ENCODE peak calls at places on chromosomes 1 and 21, in six cellular contexts. O is adrenal gland, N is ovary, F is thyroid gland, V is prostate gland, B is HCT116. D is an unnamed sample. For H3K36me3, the result is how much of the 10 kb centered on the place peaks cover.

GRCh38 chr1:162765788-162766187 is 24.7 kb upstream of the HSD17B7 start:
- DNase-seq in O (no peak), N (no peak), B (no peak), F (no peak), V (no peak), D (no peak)

GRCh38 chr1:178418284-178418955 is 78.3 kb downstream of the CLEC20A start:
- DNase-seq in N (no peak), V (no peak), O (no peak), B (no peak), F (no peak), D (no peak)

GRCh38 chr1:196366817-196367495 is 241.3 kb downstream of the KCNT2 start:
- DNase-seq in V (no peak), N (no peak), B (no peak), F (no peak), O (no peak), D (no peak)

GRCh38 chr1:4153571-4153970 is 253.5 kb upstream of the C1orf174 start:
- DNase-seq in N (no peak), B (no peak), V (no peak), F (no peak), O (no peak), D (no peak)

GRCh38 chr1:154698320-154699096 is 90.5 kb upstream of the ADAR start:
- DNase-seq in O (peak), B (no peak), N (no peak), V (no peak), F (no peak), D (no peak)

GRCh38 chr1:51313268-51313852 is 17.0 kb downstream of the TTC39A start:
- DNase-seq in V (no peak), F (no peak), O (no peak), N (no peak), B (no peak), D (no peak)

GRCh38 chr1:2864203-2864905 is 62.9 kb upstream of the TTC34 start:
- DNase-seq in N (no peak), V (no peak), O (no peak), B (no peak), F (no peak), D (no peak)

GRCh38 chr1:30522031-30523004 is 201.1 kb downstream of the MATN1 start:
- DNase-seq in F (peak), B (no peak), V (no peak), N (no peak), O (peak), D (no peak)

GRCh38 chr1:45493116-45493697 is 2.2 kb upstream of the TESK2 start:
- DNase-seq in N (peak), O (peak), V (peak), B (peak), F (peak), D (no peak)

GRCh38 chr21:45767071-45768006 is 123.8 kb downstream of the PCBP3 start:
- DNase-seq in B (no peak), O (no peak), F (no peak), V (no peak), N (no peak), D (no peak)

GRCh38 chr1:56645663-56646330 is 683 bp downstream of the PRKAA2 start:
- DNase-seq in N (peak), F (peak), O (peak), B (no peak), V (peak), D (peak)

GRCh38 chr1:151739590-151740355 is 18.5 kb downstream of the RIIAD1 start:
- DNase-seq in B (no peak), F (peak), N (no peak), V (peak), O (no peak), D (no peak)

GRCh38 chr1:39955547-39956539 is 898 bp downstream of the MFSD2A start:
- DNase-seq in V (no peak), N (no peak), B (peak), O (peak), F (peak), D (peak)

GRCh38 chr1:67193700-67194099 is 27.4 kb downstream of the IL23R start:
- DNase-seq in N (no peak), B (no peak), O (no peak), V (no peak), F (no peak), D (no peak)

GRCh38 chr1:31633117-31633516 is 11.6 kb downstream of the PEF1 start:
- DNase-seq in B (no peak), N (no peak), F (no peak), V (no peak), O (peak), D (no peak)

GRCh38 chr1:156471496-156472490 is 28.8 kb downstream of the MEF2D start:
- DNase-seq in F (peak), B (no peak), V (peak), N (no peak), O (peak), D (peak)

GRCh38 chr1:48741380-48741779 is 35.3 kb downstream of the BEND5 start:
- DNase-seq in F (no peak), N (no peak), B (no peak), O (no peak), V (peak), D (no peak)

GRCh38 chr1:110477041-110477440 is 26.1 kb downstream of the PROK1 start:
- DNase-seq in B (peak), F (no peak), N (no peak), O (peak), V (no peak), D (no peak)

GRCh38 chr21:42313501-42313969 is 1.7 kb downstream of the TFF3 start:
- DNase-seq in O (peak), F (peak), N (no peak), V (no peak), B (no peak), D (peak)

GRCh38 chr1:39927538-39927937 is 25.8 kb upstream of the MYCL start:
- DNase-seq in B (no peak), O (no peak), F (peak), N (no peak), V (no peak), D (no peak)

GRCh38 chr1:97245682-97246081 is 524.1 kb downstream of the PTBP2 start:
- DNase-seq in N (no peak), O (no peak), V (no peak), B (no peak), F (no peak), D (no peak)

GRCh38 chr1:2067393-2067792 is 17.2 kb downstream of the PRKCZ start:
- DNase-seq in O (no peak), F (no peak), N (no peak), B (no peak), V (no peak), D (no peak)

GRCh38 chr1:47875831-47876586 is 121.2 kb downstream of the TRABD2B start:
- DNase-seq in O (no peak), B (no peak), N (no peak), V (no peak), F (peak), D (no peak)

GRCh38 chr1:220691039-220691684 is 999 bp downstream of the C1orf115 start:
- DNase-seq in N (no peak), O (peak), B (no peak), V (peak), F (no peak), D (no peak)

GRCh38 chr1:223531742-223532341 is 133.7 kb downstream of the CAPN8 start:
- DNase-seq in N (no peak), V (peak), O (peak), F (peak), B (peak), D (peak)

GRCh38 chr21:43921979-43922945 is 57.2 kb downstream of the AGPAT3 start:
- DNase-seq in N (no peak), V (no peak), B (no peak), O (no peak), F (no peak), D (no peak)

GRCh38 chr1:9482816-9483572 is 56.3 kb upstream of the SLC25A33 start:
- DNase-seq in V (no peak), O (no peak), N (peak), F (peak), B (no peak), D (no peak)

GRCh38 chr21:41207401-41208388 is 39.7 kb downstream of the BACE2 start:
- DNase-seq in B (no peak), O (peak), V (peak), F (peak), N (no peak), D (no peak)

GRCh38 chr1:59384443-59384842 is 87.5 kb downstream of the FGGY start:
- DNase-seq in V (no peak), N (no peak), F (no peak), B (no peak), O (no peak), D (no peak)

GRCh38 chr1:209697082-209697481 is 7.6 kb upstream of the HSD11B1 start:
- DNase-seq in F (no peak), N (no peak), V (no peak), B (no peak), O (no peak), D (no peak)

GRCh38 chr1:232508161-232508661 is 121.7 kb downstream of the SIPA1L2 start:
- DNase-seq in F (no peak), B (no peak), O (no peak), N (no peak), V (no peak), D (no peak)

GRCh38 chr1:206736878-206737728 is 33.5 kb upstream of the IL19 start:
- DNase-seq in N (no peak), F (no peak), O (no peak), B (no peak), V (no peak), D (no peak)

DNA sequence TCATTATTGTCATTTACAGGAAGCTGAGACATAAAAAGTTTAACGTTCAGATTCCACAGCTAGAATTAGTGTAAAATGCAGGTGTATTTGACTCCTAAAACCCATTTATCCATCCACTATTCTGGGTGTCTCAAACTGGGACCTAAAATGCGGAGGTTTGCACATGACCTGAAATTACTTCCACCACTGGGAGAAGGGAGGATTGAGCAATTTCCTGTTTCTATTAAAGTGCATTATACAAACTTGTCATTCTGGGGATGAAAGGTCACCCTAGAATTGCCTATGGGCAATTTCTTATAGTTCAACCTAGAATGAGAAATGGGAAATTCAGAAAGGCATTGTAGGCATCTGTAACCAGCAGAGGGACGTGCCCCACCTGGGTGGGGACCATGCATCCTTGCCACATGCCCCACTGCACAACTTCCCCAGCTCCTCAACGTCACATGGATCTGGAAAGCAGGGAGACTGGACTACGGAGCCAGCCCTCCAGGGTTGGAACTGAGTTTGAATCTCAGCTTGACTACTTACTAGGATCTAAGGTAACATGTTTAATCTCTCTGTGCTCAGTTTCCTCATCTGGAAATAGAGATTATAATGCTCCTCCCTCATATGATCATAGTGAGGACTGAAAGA is 47.0 kb downstream of the MRPL39 start:
- DNase-seq in V (no peak), F (no peak), O (peak), B (no peak), N (no peak), D (no peak)
- TF ChIP-seq POLR2A in V (no peak), F (no peak), O (no peak), B (no peak), N (no peak), D (no peak)

DNA sequence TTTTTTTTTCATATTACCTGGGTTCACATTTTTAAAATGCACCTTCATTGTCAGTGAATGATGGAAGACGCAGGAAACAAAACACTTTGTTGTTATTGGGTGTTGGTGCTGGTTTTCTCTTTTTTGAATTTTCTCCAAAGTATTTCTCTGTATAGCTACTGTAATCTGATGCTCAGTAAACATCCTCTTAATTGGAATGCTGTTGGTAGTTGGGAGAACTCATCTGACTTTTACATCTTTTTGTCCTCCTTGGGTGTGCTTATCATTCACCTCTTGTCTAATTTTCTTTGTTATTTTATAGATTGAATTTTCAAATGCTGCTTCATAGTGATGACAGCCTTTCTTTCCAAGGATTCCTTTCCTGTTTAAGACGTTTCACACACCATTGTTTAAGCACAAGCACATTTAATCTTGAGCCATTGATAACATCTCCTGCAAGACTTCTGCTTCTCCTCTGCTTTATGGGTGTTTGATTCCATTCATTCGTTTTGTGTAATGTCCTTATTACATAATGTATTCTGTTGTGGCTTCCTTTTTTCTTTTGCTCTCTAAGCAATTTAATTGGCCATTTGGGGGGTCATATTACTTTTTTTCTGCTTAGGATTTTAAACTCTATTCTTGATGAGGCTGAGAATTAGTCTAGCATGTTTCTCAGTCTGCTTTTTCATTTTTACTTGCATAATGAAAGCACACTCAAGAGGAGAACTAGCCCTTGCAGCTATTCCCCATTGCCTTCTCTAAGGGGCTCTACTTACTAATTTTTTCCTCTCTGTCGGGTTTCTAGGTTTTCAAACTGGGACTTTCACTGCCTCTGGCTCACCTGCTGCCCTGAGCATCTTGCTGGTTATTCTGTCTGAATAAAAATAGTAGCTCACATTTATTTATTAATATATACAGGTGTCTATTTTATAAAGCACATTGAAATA is 42.0 kb upstream of the CD34 start:
- DNase-seq in V (no peak), N (no peak), F (no peak), O (no peak), B (no peak), D (no peak)
- H3K36me3 ChIP-seq in V (under half), N (under half), F (under half), O (under half), B (under half), D (under half)

GRCh38 chr21:33763573-33763881 is 121.2 kb downstream of the ITSN1 start:
- DNase-seq in O (no peak), V (no peak), N (no peak), B (no peak), F (no peak), D (no peak)
- H3K27ac ChIP-seq in O (no peak), V (no peak), N (no peak), B (no peak), F (no peak), D (no peak)

GRCh38 chr1:92961131-92961895 is at the start of gene DIPK1A:
- DNase-seq in O (peak), F (peak), V (peak), N (peak), B (peak), D (peak)
- TF ChIP-seq POLR2A in O (peak), F (peak), V (peak), N (peak), B (no peak), D (peak)

DNA sequence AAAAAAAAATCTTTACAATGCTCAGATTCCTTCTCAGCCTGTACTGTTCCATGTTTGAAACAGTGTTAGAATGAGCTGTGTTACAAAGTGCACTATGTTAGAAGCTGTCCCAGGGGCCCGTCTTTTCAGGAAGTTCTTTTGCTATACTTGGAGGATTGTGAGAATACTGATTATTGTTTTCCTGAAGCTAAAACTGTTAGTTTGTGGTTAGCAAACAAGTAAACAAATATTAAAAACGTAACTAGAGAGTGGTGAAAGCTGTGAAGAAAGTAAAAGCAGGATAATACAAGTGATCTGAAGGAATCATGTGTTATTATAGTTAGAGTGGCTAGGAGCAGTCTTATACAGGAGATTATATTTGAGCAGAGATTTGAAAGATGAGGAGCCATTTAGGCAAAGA is 35.6 kb downstream of the CAMSAP2 start:
- DNase-seq in B (no peak), O (no peak), N (no peak), V (no peak), F (no peak), D (no peak)
- H3K36me3 ChIP-seq in B (under half), O (under half), N (under half), V (under half), F (under half), D (under half)

GRCh38 chr1:108125312-108126138 is 74.6 kb downstream of the SLC25A24 start:
- DNase-seq in B (peak), O (peak), V (peak), F (peak), N (peak), D (peak)

GRCh38 chr1:108129999-108130398 is 70.1 kb downstream of the SLC25A24 start:
- DNase-seq in N (no peak), F (no peak), V (no peak), O (no peak), B (no peak), D (no peak)

GRCh38 chr1:108130812-108131211 is 69.3 kb downstream of the SLC25A24 start:
- DNase-seq in V (no peak), O (no peak), F (no peak), N (no peak), B (no peak), D (no peak)
- H3K27ac ChIP-seq in V (no peak), O (no peak), F (no peak), N (no peak), B (no peak), D (no peak)

GRCh38 chr1:111540928-111541327 is 37.5 kb upstream of the ADORA3 start:
- DNase-seq in V (no peak), N (no peak), O (no peak), F (no peak), B (no peak), D (no peak)
- TF ChIP-seq POLR2A in V (no peak), N (no peak), O (no peak), F (no peak), B (no peak), D (no peak)

DNA sequence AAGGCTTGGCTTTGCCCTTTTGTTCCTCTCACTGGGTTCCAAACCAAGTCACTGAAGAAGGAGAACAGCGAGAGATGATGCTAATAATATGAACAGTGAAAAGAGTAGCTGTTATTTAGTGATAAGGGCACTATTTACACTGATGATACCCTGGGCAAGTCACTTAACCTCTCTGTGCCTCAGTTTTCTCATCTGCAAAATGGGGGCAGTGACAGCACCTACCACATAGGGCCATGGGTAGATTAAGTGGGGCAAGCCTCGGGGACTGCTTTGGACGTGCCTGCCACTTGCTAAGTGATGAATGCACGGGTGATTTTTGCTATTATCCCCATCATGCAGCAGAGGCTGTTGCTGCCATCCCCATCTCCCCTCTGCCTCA is 9.2 kb downstream of the ATP13A2 start:
- DNase-seq in V (no peak), F (no peak), O (no peak), N (no peak), B (no peak), D (no peak)
- H3K36me3 ChIP-seq in V (under half), F (under half), O (under half), N (under half), B (under half), D (half or more)

GRCh38 chr1:168079761-168080160 is 57.0 kb downstream of the GPR161 start:
- DNase-seq in V (no peak), F (no peak), N (no peak), O (no peak), B (peak), D (no peak)
- H3K27ac ChIP-seq in V (no peak), F (no peak), N (no peak), O (no peak), B (peak), D (no peak)

GRCh38 chr1:117363591-117364048 is 3.6 kb upstream of the MAN1A2 start:
- DNase-seq in O (no peak), V (no peak), B (no peak), F (no peak), N (no peak), D (no peak)
- TF ChIP-seq POLR2A in O (no peak), V (no peak), B (no peak), F (no peak), N (no peak), D (no peak)